ENCODE peak calls at places on chromosome 20, in six cellular contexts. U is H1, X is H9, N is IMR-90, Y is mesenchymal stem cell, C is neuronal stem cell. F is an unnamed sample.

GRCh38 chr20:11585752-11586352 is 331.8 kb upstream of the BTBD3 start:
- DNase-seq in U (no peak), X (no peak), N (peak), Y (peak), C (no peak), F (peak)

GRCh38 chr20:37946946-37947345 is 44.0 kb downstream of the VSTM2L start:
- DNase-seq in U (peak), X (peak), N (no peak), Y (no peak), C (no peak), F (no peak)

GRCh38 chr20:2806351-2806701 is 5.9 kb upstream of the CPXM1 start:
- DNase-seq in U (no peak), X (no peak), N (no peak), Y (no peak), C (no peak), F (no peak)

GRCh38 chr20:36754656-36755222 is 8.8 kb upstream of the NDRG3 start:
- DNase-seq in U (peak), X (peak), N (peak), Y (peak), C (peak), F (peak)

GRCh38 chr20:1291191-1291741 is 25.2 kb downstream of the SNPH start:
- DNase-seq in U (no peak), X (no peak), N (peak), Y (peak), C (no peak), F (no peak)

GRCh38 chr20:50848341-50848808 is 53.5 kb downstream of the BCAS4 start:
- DNase-seq in U (no peak), X (no peak), N (no peak), Y (no peak), C (no peak), F (no peak)

GRCh38 chr20:3716195-3716834 is 3.9 kb upstream of the SIGLEC1 start:
- DNase-seq in U (peak), X (peak), N (peak), Y (peak), C (peak), F (peak)

GRCh38 chr20:48827880-48828733 is at the start of gene PREX1:
- DNase-seq in U (peak), X (peak), N (peak), Y (peak), C (peak), F (peak)

GRCh38 chr20:62470459-62470858 is 5.3 kb downstream of the GATA5 start:
- DNase-seq in U (no peak), X (no peak), N (no peak), Y (no peak), C (no peak), F (no peak)

GRCh38 chr20:62694106-62694505 is 14.5 kb upstream of the NTSR1 start:
- DNase-seq in U (no peak), X (no peak), N (no peak), Y (no peak), C (no peak), F (no peak)

GRCh38 chr20:59185809-59186208 is 22.2 kb downstream of the ZNF831 start:
- DNase-seq in U (no peak), X (no peak), N (no peak), Y (no peak), C (peak), F (no peak)

GRCh38 chr20:38290829-38291581 is 13.0 kb upstream of the BPI start:
- DNase-seq in U (peak), X (peak), N (peak), Y (peak), C (no peak), F (peak)

GRCh38 chr20:38134427-38135281 is 30.4 kb downstream of the TGM2 start:
- DNase-seq in U (no peak), X (no peak), N (peak), Y (peak), C (no peak), F (peak)

GRCh38 chr20:59625214-59625922 is 21.0 kb downstream of the PHACTR3 start:
- DNase-seq in U (no peak), X (no peak), N (no peak), Y (no peak), C (no peak), F (no peak)

GRCh38 chr20:25043499-25044260 is 14.3 kb downstream of the ACSS1 start:
- DNase-seq in U (no peak), X (no peak), N (no peak), Y (no peak), C (no peak), F (no peak)

GRCh38 chr20:4160761-4161305 is 145.5 kb upstream of the RNF24 start:
- DNase-seq in U (peak), X (no peak), N (peak), Y (peak), C (no peak), F (no peak)

GRCh38 chr20:51469578-51470520 is 72.7 kb downstream of the NFATC2 start:
- DNase-seq in U (no peak), X (no peak), N (no peak), Y (no peak), C (no peak), F (no peak)

GRCh38 chr20:57805784-57806183 is 96.0 kb upstream of the PMEPA1 start:
- DNase-seq in U (no peak), X (no peak), N (no peak), Y (no peak), C (no peak), F (peak)

GRCh38 chr20:57808266-57808866 is 98.6 kb upstream of the PMEPA1 start:
- DNase-seq in U (no peak), X (no peak), N (no peak), Y (no peak), C (no peak), F (no peak)

GRCh38 chr20:57806476-57806875 is 96.7 kb upstream of the PMEPA1 start:
- DNase-seq in U (no peak), X (no peak), N (no peak), Y (no peak), C (no peak), F (no peak)

GRCh38 chr20:57807418-57808265 is 97.8 kb upstream of the PMEPA1 start:
- DNase-seq in U (no peak), X (no peak), N (no peak), Y (no peak), C (no peak), F (no peak)

GRCh38 chr20:57806975-57807374 is 97.2 kb upstream of the PMEPA1 start:
- DNase-seq in U (no peak), X (no peak), N (no peak), Y (no peak), C (no peak), F (no peak)
- H4K91ac ChIP-seq in U (no peak), X (no peak), N (no peak), Y (no peak), C (no peak), F (peak)

GRCh38 chr20:47358052-47358671 is 1.7 kb upstream of the ZMYND8 start:
- DNase-seq in U (no peak), X (no peak), N (no peak), Y (no peak), C (no peak), F (no peak)
- H3K18ac ChIP-seq in U (peak), X (peak), N (peak), Y (peak), C (peak), F (peak)

GRCh38 chr20:19288636-19289035 is 76.2 kb downstream of the SLC24A3 start:
- DNase-seq in U (no peak), X (no peak), N (no peak), Y (peak), C (no peak), F (no peak)
- H4K91ac ChIP-seq in U (no peak), X (no peak), N (no peak), Y (no peak), C (no peak), F (peak)

GRCh38 chr20:54525906-54526596 is 50.7 kb downstream of the DOK5 start:
- DNase-seq in U (no peak), X (no peak), N (no peak), Y (no peak), C (no peak), F (no peak)
- H3K18ac ChIP-seq in U (no peak), X (no peak), N (no peak), Y (no peak), C (peak), F (peak)

DNA sequence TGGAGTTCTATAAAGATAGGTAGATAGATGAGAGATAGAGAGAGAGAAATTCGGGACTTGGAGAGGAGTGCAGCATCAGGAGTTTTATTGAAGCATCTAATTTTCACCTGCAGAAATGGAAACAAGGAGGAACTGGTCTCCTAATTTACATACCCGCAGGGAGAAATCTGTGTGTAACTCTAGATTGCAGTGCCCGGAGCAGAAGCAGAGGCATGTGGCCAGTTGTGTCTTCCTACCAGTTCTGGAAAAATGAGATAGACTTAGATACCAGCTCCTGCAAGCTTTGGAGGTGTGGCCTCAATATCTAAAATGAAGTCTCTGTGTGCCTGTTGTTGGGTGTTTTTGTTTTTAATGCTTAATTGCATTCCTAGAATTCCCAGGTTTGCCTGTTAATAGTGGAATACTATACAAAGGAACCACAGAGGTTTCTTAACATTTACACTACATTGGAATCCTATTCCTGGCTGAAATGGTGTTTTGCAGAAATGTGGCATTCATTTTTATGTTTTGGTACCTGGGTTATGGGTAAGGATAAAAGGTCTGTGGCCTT is 57.4 kb downstream of the DTD1 start:
- DNase-seq in U (no peak), X (no peak), N (no peak), Y (no peak), C (no peak), F (peak)
- H4K91ac ChIP-seq in U (no peak), X (no peak), N (no peak), Y (no peak), C (no peak), F (no peak)

DNA sequence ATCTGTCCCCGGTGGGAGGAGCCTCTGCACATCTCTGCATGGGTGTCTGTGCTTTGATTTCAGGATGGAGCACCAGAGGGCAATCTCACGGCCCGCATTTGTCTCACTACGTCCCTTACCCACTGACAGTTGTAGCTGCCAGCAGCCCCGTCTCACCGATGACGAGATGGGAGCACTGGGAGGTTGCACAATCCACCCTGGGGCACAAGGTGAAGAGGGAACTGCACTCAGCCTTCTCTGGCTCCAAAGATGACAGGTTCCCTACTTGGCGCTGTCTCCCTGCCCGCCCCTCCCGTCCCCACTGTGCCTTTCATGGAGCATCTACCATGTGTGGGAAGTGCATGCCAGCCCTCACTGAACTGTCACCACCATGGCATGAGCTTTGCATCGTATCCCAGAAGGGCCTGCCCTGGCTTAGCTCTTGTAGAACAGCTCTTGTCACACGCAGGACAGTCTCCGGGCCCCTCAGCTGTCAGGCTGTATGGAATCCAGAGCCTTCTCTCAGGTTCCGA is 99.9 kb upstream of the PMEPA1 start:
- DNase-seq in U (no peak), X (no peak), N (no peak), Y (no peak), C (no peak), F (peak)
- H3K18ac ChIP-seq in U (no peak), X (no peak), N (no peak), Y (no peak), C (peak), F (no peak)

DNA sequence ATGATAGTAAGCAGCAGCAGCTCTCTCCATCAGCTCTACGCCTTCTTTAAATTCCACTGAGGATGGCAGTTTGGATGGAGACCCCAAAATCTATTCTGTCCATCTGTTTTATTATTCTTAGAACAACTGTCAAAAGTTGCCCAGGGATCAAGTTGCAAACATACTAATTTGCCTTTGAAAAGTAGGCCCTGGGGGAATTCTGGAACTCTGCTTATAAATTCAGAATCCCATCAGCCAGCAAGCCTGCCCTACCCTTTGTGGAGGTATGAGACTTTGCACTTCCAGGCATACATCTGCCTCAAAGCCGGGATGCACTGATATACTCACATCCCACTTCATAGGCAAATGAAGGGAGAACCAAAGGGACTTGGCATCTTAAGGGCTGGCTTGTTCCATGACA is 93.6 kb downstream of the INSM1 start:
- DNase-seq in U (no peak), X (no peak), N (no peak), Y (no peak), C (no peak), F (no peak)
- H4K91ac ChIP-seq in U (no peak), X (no peak), N (no peak), Y (no peak), C (no peak), F (no peak)

GRCh38 chr20:40690836-40691565 is 2.0 kb upstream of the MAFB start:
- DNase-seq in U (no peak), X (peak), N (no peak), Y (no peak), C (no peak), F (no peak)

GRCh38 chr20:40689943-40690835 is 1.2 kb upstream of the MAFB start:
- DNase-seq in U (peak), X (peak), N (peak), Y (peak), C (peak), F (peak)

GRCh38 chr20:40687384-40688128 is 1.5 kb downstream of the MAFB start:
- DNase-seq in U (peak), X (peak), N (no peak), Y (peak), C (peak), F (no peak)

GRCh38 chr20:40688129-40689099 is 622 bp downstream of the MAFB start:
- DNase-seq in U (peak), X (peak), N (peak), Y (peak), C (no peak), F (no peak)

GRCh38 chr20:40689100-40689942 is at the start of gene MAFB:
- DNase-seq in U (peak), X (peak), N (peak), Y (peak), C (peak), F (peak)
- H3K18ac ChIP-seq in U (peak), X (no peak), N (no peak), Y (peak), C (peak), F (peak)

F was measured in trophoblast cell.